ENCODE peak calls at places on chromosomes 12 and 14, in six cellular contexts. M is stomach, T is AG04450, J is GM12865, Z is HFF-Myc, Y is kidney. K is an unnamed sample.

GRCh38 chr14:49926803-49927202 is 33.9 kb downstream of the ARF6 start:
- DNase-seq in M (no peak), T (no peak), J (no peak), Z (no peak), Y (no peak), K (no peak)

GRCh38 chr12:114918535-114919233 is 234.7 kb upstream of the TBX3 start:
- DNase-seq in M (no peak), T (no peak), J (no peak), Z (no peak), Y (no peak), K (no peak)

GRCh38 chr12:130330685-130331084 is 7.0 kb upstream of the PIWIL1 start:
- DNase-seq in M (no peak), T (no peak), J (no peak), Z (no peak), Y (no peak), K (no peak)

GRCh38 chr12:43336962-43337555 is 214.9 kb downstream of the ADAMTS20 start:
- DNase-seq in M (no peak), T (no peak), J (peak), Z (no peak), Y (no peak), K (peak)

GRCh38 chr12:20007331-20007730 is 361.0 kb upstream of the PDE3A start:
- DNase-seq in M (no peak), T (no peak), J (no peak), Z (no peak), Y (no peak), K (no peak)

GRCh38 chr14:27929823-27930347 is 836.7 kb upstream of the FOXG1 start:
- DNase-seq in M (no peak), T (no peak), J (no peak), Z (no peak), Y (no peak), K (no peak)

GRCh38 chr12:111298583-111299436 is 70.1 kb downstream of the PHETA1 start:
- DNase-seq in M (peak), T (peak), J (peak), Z (no peak), Y (peak), K (peak)

GRCh38 chr12:95815635-95816212 is 25.2 kb upstream of the NTN4 start:
- DNase-seq in M (no peak), T (no peak), J (peak), Z (no peak), Y (no peak), K (no peak)

GRCh38 chr12:112283541-112283940 is 98.7 kb downstream of the HECTD4 start:
- DNase-seq in M (no peak), T (no peak), J (no peak), Z (no peak), Y (no peak), K (no peak)

GRCh38 chr12:9244894-9245293 is 36.7 kb upstream of the PZP start:
- DNase-seq in M (no peak), T (no peak), J (peak), Z (no peak), Y (no peak), K (no peak)

GRCh38 chr12:116053479-116054195 is 223.9 kb downstream of the MED13L start:
- DNase-seq in M (no peak), T (no peak), J (no peak), Z (no peak), Y (peak), K (peak)

GRCh38 chr14:100364403-100364802 is 41.3 kb downstream of the SLC25A47 start:
- DNase-seq in M (no peak), T (no peak), J (no peak), Z (no peak), Y (no peak), K (no peak)

GRCh38 chr12:108832730-108833354 is 24.5 kb downstream of the SSH1 start:
- DNase-seq in M (no peak), T (peak), J (no peak), Z (no peak), Y (no peak), K (peak)

GRCh38 chr12:99253068-99253467 is 394.5 kb upstream of the GARIN6 start:
- DNase-seq in M (no peak), T (no peak), J (peak), Z (no peak), Y (no peak), K (no peak)

GRCh38 chr12:131773582-131774221 is 54.5 kb upstream of the MMP17 start:
- DNase-seq in M (no peak), T (no peak), J (peak), Z (no peak), Y (no peak), K (no peak)

GRCh38 chr14:36662543-36663403 is 1.1 kb downstream of the PAX9 start:
- DNase-seq in M (no peak), T (no peak), J (no peak), Z (no peak), Y (peak), K (no peak)

GRCh38 chr12:115583591-115583990 is 693.9 kb downstream of the MED13L start:
- DNase-seq in M (no peak), T (no peak), J (no peak), Z (no peak), Y (no peak), K (no peak)

GRCh38 chr12:68521848-68522502 is 88.7 kb upstream of the RAP1B start:
- DNase-seq in M (no peak), T (no peak), J (no peak), Z (no peak), Y (no peak), K (no peak)

GRCh38 chr12:42873401-42873800 is 283.9 kb upstream of the PRICKLE1 start:
- DNase-seq in M (no peak), T (no peak), J (no peak), Z (no peak), Y (no peak), K (no peak)

GRCh38 chr12:109744991-109745942 is 31.6 kb downstream of the FAM222A start:
- DNase-seq in M (peak), T (peak), J (no peak), Z (no peak), Y (no peak), K (no peak)

GRCh38 chr14:92603309-92604257 is 90.0 kb downstream of the RIN3 start:
- DNase-seq in M (no peak), T (peak), J (no peak), Z (peak), Y (no peak), K (peak)

GRCh38 chr12:51838762-51839161 is 9.8 kb downstream of the FIGNL2 start:
- DNase-seq in M (no peak), T (no peak), J (no peak), Z (no peak), Y (no peak), K (no peak)

GRCh38 chr12:49635656-49636055 is 12.3 kb downstream of the PRPF40B start:
- DNase-seq in M (no peak), T (no peak), J (no peak), Z (no peak), Y (peak), K (no peak)

GRCh38 chr12:77343291-77343690 is 277.9 kb upstream of the E2F7 start:
- DNase-seq in M (no peak), T (no peak), J (no peak), Z (no peak), Y (no peak), K (no peak)

GRCh38 chr12:51905507-51906438 is 1.5 kb upstream of the ACVRL1 start:
- DNase-seq in M (peak), T (no peak), J (no peak), Z (no peak), Y (peak), K (no peak)

GRCh38 chr14:96754845-96755184 is 42.4 kb upstream of the VRK1 start:
- DNase-seq in M (no peak), T (no peak), J (no peak), Z (peak), Y (no peak), K (no peak)

GRCh38 chr12:88388566-88389269 is 191.6 kb downstream of the KITLG start:
- DNase-seq in M (no peak), T (no peak), J (peak), Z (no peak), Y (no peak), K (no peak)

GRCh38 chr12:55843431-55843830 is 695 bp upstream of the MMP19 start:
- DNase-seq in M (no peak), T (no peak), J (no peak), Z (no peak), Y (no peak), K (no peak)

DNA sequence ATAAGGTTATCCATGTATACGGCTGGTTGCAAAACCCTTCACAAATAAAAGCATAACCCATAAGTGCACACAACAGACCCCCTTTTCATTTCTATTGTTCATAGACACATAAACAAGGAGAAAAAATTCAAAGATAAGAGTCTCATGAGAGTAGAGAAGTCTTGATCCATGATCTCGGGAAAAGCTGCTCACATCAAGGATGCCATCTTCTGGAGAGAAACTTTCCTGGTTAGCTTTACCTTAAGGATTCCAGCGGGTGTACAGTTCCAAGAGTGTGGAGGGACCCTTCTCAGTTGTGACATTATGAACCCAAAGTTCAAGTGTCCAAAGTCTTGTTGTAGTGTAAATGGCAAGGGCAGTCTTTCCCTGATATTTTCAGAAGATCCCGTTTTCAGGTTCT is 144.5 kb downstream of the LLPH start:
- DNase-seq in M (no peak), T (no peak), J (no peak), Z (no peak), Y (no peak), K (no peak)
- TF ChIP-seq CTCF in M (no peak), T (no peak), J (no peak), Z (no peak), Y (no peak), K (peak)

GRCh38 chr12:1552978-1553471 is 41.4 kb downstream of the FBXL14 start:
- DNase-seq in M (no peak), T (peak), J (no peak), Z (peak), Y (no peak), K (no peak)

GRCh38 chr12:1552171-1552570 is 42.2 kb downstream of the FBXL14 start:
- DNase-seq in M (no peak), T (no peak), J (no peak), Z (no peak), Y (no peak), K (no peak)

GRCh38 chr12:1551496-1551895 is 42.9 kb downstream of the FBXL14 start:
- DNase-seq in M (no peak), T (no peak), J (no peak), Z (no peak), Y (no peak), K (no peak)

GRCh38 chr12:1553546-1553945 is 40.8 kb downstream of the FBXL14 start:
- DNase-seq in M (no peak), T (no peak), J (no peak), Z (no peak), Y (no peak), K (no peak)

GRCh38 chr12:1553987-1554982 is 40.1 kb downstream of the FBXL14 start:
- DNase-seq in M (no peak), T (no peak), J (peak), Z (no peak), Y (no peak), K (no peak)
- H3K4me3 ChIP-seq in M (no peak), T (no peak), J (peak), Z (no peak), Y (no peak), K (no peak)

GRCh38 chr12:75705749-75706719 is 194.6 kb upstream of the KRR1 start:
- DNase-seq in M (no peak), T (peak), J (no peak), Z (peak), Y (peak), K (peak)
- TF ChIP-seq CTCF in M (no peak), T (no peak), J (no peak), Z (no peak), Y (no peak), K (no peak)

GRCh38 chr14:94025720-94026119 is 420 bp upstream of the OTUB2 start:
- DNase-seq in M (no peak), T (no peak), J (no peak), Z (no peak), Y (no peak), K (no peak)
- H3K4me3 ChIP-seq in M (peak), T (no peak), J (no peak), Z (peak), Y (peak), K (peak)

GRCh38 chr12:120317258-120318105 is 10.1 kb downstream of the PLA2G1B start:
- DNase-seq in M (peak), T (peak), J (peak), Z (peak), Y (peak), K (peak)
- TF ChIP-seq CTCF in M (peak), T (peak), J (peak), Z (peak), Y (peak), K (peak)

DNA sequence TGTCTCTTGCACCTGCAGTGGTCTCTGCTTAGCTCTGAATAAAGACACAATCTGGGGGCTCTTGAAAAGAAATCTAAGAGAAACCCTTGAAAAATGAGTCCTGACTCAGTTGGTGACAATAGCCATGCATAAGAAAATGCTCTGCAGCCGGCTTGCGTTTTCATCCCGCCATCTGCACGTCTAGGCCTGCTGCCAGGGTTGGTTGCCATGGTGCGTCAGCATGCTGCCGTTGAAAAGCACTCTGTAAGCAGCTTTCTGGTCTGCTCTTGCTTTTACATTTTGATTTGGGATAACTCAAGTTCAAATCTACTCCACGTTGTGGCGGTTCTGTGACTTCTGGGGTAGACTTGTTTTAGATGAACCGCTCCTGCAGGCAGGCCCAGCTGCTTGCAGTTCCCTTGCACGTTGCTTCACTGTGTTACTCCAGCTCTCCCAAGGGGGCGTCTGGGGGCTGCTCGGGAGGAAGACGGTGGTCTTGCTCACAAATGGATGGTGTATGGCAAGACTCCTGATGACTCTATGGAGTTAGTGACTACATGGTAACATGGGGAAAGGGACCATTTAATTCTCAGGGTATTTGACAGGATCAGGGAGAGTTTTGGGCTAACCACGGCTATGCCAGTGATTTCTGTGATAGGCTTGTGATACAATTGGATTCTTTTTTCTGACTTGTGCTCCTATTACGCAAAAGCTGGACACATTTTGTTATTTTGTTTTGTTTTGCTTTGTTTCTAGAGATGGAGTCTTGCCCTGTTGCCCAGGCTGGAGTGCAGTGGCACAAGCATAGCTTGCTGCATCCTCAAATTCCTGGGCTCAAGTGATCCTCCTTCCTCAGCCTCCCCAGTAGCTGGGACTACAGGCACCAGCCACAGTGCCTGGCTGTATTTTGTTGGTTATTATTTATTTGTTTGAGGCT is 15.8 kb downstream of the WNT5B start:
- DNase-seq in M (peak), T (peak), J (no peak), Z (peak), Y (peak), K (peak)
- H3K4me3 ChIP-seq in M (no peak), T (peak), J (no peak), Z (no peak), Y (no peak), K (no peak)

GRCh38 chr12:2013527-2014223 is 9.4 kb upstream of the DCP1B start:
- DNase-seq in M (peak), T (no peak), J (no peak), Z (no peak), Y (peak), K (no peak)

GRCh38 chr12:2013111-2013510 is 8.9 kb upstream of the DCP1B start:
- DNase-seq in M (no peak), T (no peak), J (no peak), Z (no peak), Y (no peak), K (no peak)

GRCh38 chr12:2008677-2009076 is 4.4 kb upstream of the DCP1B start:
- DNase-seq in M (no peak), T (peak), J (no peak), Z (no peak), Y (no peak), K (no peak)

GRCh38 chr12:2011641-2012607 is 7.7 kb upstream of the DCP1B start:
- DNase-seq in M (no peak), T (no peak), J (no peak), Z (no peak), Y (no peak), K (no peak)

DNA sequence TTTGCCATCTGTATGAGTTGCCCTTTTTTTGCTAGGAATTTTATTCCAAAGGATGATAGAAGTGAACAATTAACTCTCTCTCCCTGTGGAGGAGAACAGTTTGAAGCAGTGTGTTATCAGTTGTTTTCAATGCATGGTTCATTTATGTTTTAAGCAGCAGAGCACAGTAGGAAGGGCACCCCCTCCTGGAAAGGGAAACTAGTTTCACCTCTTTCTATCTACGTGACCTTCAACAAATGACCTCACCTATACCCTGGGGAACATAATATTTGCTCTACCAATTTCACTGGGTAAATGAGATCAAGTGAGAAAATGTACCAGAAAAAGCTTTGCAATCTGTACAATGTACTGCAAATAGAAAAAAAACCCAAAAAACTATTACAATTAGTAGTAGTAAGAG is 5.4 kb upstream of the DCP1B start:
- DNase-seq in M (no peak), T (no peak), J (no peak), Z (no peak), Y (no peak), K (no peak)
- TF ChIP-seq CTCF in M (no peak), T (peak), J (no peak), Z (no peak), Y (no peak), K (no peak)

K was measured in astrocyte of the cerebellum.